ENCODE peak calls at places on chromosomes 2 and 18, in four cellular contexts. One of them, this sample, is unnamed.
A peak's percentile ranks its signal among the peaks of the same experiment; 100 is the strongest.

GRCh38 chr2:105873721-105874120 is 129.0 kb downstream of the NCK2 start:
- DNase-seq in prostate gland: no peak
- DNase-seq in breast epithelium: no peak
- DNase-seq in body of pancreas: no peak
- DNase-seq in this sample: no peak

GRCh38 chr2:9647884-9648283 is 17.1 kb upstream of the YWHAQ start:
- DNase-seq in breast epithelium: no peak
- DNase-seq in prostate gland: no peak
- DNase-seq in body of pancreas: no peak
- DNase-seq in this sample: no peak

GRCh38 chr2:134216152-134216829 is 37.6 kb upstream of the MGAT5 start:
- DNase-seq in body of pancreas: no peak
- DNase-seq in breast epithelium: no peak
- DNase-seq in prostate gland: no peak
- DNase-seq in this sample: no peak

GRCh38 chr2:22499082-22499844 is 885.7 kb upstream of the KLHL29 start:
- DNase-seq in breast epithelium: no peak
- DNase-seq in prostate gland: no peak
- DNase-seq in body of pancreas: no peak
- DNase-seq in this sample: no peak

GRCh38 chr2:151106805-151107490 is 154.7 kb downstream of the RBM43 start:
- DNase-seq in body of pancreas: no peak
- DNase-seq in prostate gland: no peak
- DNase-seq in breast epithelium: no peak
- DNase-seq in this sample: no peak

GRCh38 chr2:99404039-99404799 is 67.0 kb downstream of the EIF5B start:
- DNase-seq in breast epithelium: no peak
- DNase-seq in body of pancreas: no peak
- DNase-seq in prostate gland: peak; percentile 77
- DNase-seq in this sample: no peak

GRCh38 chr18:12092398-12093229 is 1.0 kb upstream of the ANKRD62 start:
- DNase-seq in prostate gland: no peak
- DNase-seq in breast epithelium: no peak
- DNase-seq in body of pancreas: peak; percentile 88
- DNase-seq in this sample: peak; percentile 28

GRCh38 chr2:23947350-23947749 is 7.1 kb downstream of the UBXN2A start:
- DNase-seq in breast epithelium: no peak
- DNase-seq in body of pancreas: no peak
- DNase-seq in prostate gland: no peak
- DNase-seq in this sample: no peak

GRCh38 chr2:232315049-232315922 is 63.3 kb upstream of the ALPP start:
- DNase-seq in breast epithelium: no peak
- DNase-seq in prostate gland: peak; percentile 72
- DNase-seq in body of pancreas: peak; percentile 24
- DNase-seq in this sample: no peak

DNA sequence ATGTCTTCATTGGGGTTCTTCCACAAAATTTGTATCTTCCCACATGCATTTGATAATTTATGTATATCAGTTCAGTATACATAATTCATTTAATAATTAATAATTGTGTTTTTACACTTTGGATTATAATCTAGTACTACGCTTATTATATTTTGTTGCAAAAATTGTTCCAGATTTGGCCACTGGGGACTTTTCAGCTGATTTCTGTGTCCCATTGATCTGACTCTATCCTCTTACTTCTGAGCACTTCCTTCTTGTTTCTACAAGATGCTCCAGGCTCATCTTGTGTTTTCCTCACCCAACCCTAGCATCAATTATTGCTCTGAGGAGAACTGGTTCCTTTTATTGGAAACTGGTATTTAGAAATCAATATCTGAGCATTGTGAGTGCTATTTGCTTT is 215.3 kb upstream of the CDH19 start:
- DNase-seq in prostate gland: no peak
- DNase-seq in body of pancreas: no peak
- DNase-seq in breast epithelium: no peak
- DNase-seq in this sample: no peak
- TF ChIP-seq POLR2A in prostate gland: no peak
- TF ChIP-seq POLR2A in body of pancreas: no peak
- TF ChIP-seq POLR2A in breast epithelium: no peak
- TF ChIP-seq POLR2A in this sample: no peak

DNA sequence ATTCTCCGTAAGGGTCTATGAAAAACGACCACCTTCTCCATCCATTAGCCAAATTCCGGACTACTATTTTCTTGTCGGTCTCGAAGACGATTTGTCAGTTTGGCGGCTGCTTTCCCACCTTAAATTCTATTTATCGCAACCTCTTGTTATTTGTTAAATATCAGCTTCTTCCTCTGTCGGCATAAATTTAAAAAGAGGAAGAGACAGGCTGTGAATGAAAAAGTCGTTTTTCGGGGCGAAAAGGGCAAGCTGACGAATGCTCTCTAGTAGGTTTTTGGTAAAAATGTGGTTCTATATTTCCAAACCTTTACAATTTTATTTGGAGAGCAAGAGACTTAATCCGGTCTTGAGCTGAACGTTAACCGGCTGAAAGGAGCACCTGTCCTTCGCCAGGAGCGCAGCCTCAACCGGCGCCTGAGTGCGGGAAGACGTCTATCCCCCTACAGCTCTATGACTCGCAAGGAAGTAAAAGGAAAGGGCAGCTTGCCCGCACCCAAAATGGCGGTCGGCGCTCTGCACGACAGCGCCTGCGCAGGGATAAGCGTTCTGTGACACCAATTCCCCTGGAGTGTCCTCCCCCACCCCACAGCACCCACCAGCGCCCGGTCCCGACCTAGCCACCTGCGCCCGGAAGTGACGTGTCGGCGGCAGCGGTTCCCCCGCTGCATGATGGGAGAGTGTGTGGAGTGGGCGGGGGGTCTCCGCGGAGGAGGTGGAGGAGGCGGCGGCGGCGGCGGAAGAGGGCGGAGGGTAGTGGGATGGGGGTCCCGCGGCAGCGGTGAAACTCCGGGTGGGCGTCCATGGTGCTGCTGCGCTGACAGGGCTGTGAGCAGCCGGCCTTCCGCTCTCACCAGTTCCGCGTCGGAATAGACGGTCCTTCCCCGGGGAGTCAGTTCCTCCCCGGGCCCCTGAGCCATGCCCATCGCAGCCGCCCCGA is at the start of gene AFTPH:
- DNase-seq in prostate gland: peak; percentile 99
- DNase-seq in body of pancreas: peak; percentile 99
- DNase-seq in breast epithelium: peak; percentile 99
- DNase-seq in this sample: peak; percentile 99
- TF ChIP-seq POLR2A in prostate gland: peak; percentile 92
- TF ChIP-seq POLR2A in body of pancreas: peak; percentile 95
- TF ChIP-seq POLR2A in breast epithelium: peak; percentile 91
- TF ChIP-seq POLR2A in this sample: peak; percentile 90

DNA sequence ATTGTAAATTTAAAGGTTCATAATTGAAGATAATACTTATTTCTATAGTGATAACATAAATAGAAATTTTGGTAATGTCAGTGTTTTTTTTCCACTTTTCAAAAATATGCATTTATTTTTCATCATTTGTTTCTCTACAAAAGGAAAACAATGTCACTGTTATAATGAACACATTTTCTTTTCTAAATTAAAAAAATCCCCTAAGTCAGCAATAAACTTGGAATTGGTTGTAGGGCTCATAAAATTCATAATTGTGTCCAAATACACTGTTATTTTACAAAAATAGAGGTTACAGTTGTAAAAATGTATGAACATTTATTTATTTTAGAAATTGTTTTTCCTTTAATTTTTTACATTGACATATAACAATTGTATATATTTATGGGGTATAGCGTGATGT is 26.4 kb upstream of the SERPINB12 start:
- DNase-seq in body of pancreas: no peak
- DNase-seq in breast epithelium: no peak
- DNase-seq in prostate gland: no peak
- DNase-seq in this sample: no peak
- TF ChIP-seq POLR2A in body of pancreas: no peak
- TF ChIP-seq POLR2A in breast epithelium: no peak
- TF ChIP-seq POLR2A in prostate gland: no peak
- TF ChIP-seq POLR2A in this sample: no peak

GRCh38 chr2:230412369-230412706 is 3.7 kb upstream of the SP100 start:
- DNase-seq in body of pancreas: no peak
- DNase-seq in breast epithelium: no peak
- DNase-seq in prostate gland: no peak
- DNase-seq in this sample: peak; percentile 58

GRCh38 chr2:230410263-230410662 is 5.7 kb upstream of the SP100 start:
- DNase-seq in prostate gland: no peak
- DNase-seq in body of pancreas: no peak
- DNase-seq in breast epithelium: no peak
- DNase-seq in this sample: no peak

GRCh38 chr2:230412846-230413245 is 3.2 kb upstream of the SP100 start:
- DNase-seq in body of pancreas: no peak
- DNase-seq in prostate gland: no peak
- DNase-seq in breast epithelium: no peak
- DNase-seq in this sample: no peak

GRCh38 chr2:230410861-230411464 is 5.0 kb upstream of the SP100 start:
- DNase-seq in prostate gland: no peak
- DNase-seq in breast epithelium: no peak
- DNase-seq in body of pancreas: no peak
- DNase-seq in this sample: peak; percentile 50

DNA sequence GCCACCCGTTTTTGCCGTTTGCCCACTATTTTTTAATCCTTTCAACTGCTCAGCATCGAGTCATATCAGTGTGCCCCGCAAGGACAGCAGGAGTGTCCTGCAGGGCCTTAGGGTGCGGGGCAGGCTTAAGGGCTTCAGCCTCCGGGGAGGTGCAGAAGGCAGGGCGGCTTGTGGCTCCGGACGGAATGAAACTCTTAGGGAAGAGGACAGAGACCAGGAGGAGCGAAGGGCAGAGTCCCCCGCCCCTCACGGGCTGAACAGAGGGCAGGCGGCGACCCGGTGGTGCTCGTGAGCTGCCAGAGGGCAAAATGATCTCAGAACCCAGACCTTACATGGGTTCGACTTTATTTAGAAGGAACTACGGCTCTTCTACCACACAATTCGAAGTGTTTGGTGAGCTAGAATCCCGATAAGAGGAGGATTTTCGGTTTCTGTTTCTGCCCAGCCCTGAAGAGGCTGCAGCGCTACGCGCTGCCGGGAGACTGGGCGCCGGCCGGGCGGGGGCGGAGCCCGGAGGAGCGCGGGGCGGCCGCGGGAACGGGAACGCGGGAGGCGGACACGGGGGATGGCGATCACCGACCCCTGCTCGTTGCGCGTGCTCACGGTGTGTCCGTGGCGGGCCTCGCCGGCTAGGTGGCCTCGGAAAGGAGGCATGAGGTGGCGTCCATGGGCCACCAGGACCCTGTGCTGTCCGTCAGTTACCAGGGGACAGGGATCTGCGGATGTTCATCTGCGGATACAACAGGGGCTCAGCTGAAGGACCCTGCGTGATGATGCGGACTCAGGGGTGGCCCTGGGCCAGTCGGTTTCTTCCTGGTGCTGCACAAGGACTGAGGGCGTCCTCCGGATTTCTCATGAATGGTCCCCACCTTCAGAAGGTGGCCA is 4.3 kb upstream of the SP100 start:
- DNase-seq in breast epithelium: peak; percentile 56
- DNase-seq in prostate gland: peak; percentile 48
- DNase-seq in body of pancreas: peak; percentile 62
- DNase-seq in this sample: peak; percentile 85
- TF ChIP-seq POLR2A in breast epithelium: no peak
- TF ChIP-seq POLR2A in prostate gland: peak; percentile 36
- TF ChIP-seq POLR2A in body of pancreas: peak; percentile 75
- TF ChIP-seq POLR2A in this sample: peak; percentile 88

DNA sequence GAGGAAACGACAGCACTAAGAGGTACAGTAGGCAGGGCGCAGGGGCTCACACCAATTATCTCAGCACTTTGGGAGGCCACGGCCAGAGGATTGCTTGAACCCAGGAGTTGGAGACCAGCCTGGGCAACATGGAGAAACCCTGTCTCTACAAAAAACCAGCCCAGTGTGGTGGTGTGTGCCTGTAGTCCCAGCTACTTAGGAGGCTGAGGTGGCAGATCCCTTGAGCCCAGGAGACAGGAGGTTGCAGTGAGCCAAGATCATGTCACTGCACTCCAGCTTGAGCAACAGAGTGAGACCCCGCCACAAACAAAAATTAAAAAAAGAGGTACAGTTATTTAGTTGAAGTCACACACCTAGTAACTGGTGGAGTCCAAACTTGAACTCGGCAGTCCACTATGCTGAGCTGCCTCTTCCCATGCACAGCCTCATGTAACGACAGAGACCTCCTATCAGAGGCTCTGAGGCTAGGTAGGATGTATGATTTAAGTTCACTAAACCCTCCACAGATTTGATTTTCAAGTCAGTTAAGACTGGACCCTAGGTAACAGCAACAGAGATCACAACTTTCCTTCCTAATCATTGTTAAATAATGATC is 8.7 kb downstream of the STK17B start:
- DNase-seq in body of pancreas: no peak
- DNase-seq in breast epithelium: no peak
- DNase-seq in prostate gland: no peak
- DNase-seq in this sample: no peak
- TF ChIP-seq POLR2A in body of pancreas: no peak
- TF ChIP-seq POLR2A in breast epithelium: no peak
- TF ChIP-seq POLR2A in prostate gland: no peak
- TF ChIP-seq POLR2A in this sample: no peak

GRCh38 chr2:74440378-74441110 is 1.2 kb downstream of the RTKN start:
- DNase-seq in body of pancreas: peak; percentile 91
- DNase-seq in breast epithelium: peak; percentile 78
- DNase-seq in prostate gland: peak; percentile 83
- DNase-seq in this sample: peak; percentile 42
- TF ChIP-seq POLR2A in body of pancreas: peak; percentile 80
- TF ChIP-seq POLR2A in breast epithelium: no peak
- TF ChIP-seq POLR2A in prostate gland: peak; percentile 64
- TF ChIP-seq POLR2A in this sample: no peak

DNA sequence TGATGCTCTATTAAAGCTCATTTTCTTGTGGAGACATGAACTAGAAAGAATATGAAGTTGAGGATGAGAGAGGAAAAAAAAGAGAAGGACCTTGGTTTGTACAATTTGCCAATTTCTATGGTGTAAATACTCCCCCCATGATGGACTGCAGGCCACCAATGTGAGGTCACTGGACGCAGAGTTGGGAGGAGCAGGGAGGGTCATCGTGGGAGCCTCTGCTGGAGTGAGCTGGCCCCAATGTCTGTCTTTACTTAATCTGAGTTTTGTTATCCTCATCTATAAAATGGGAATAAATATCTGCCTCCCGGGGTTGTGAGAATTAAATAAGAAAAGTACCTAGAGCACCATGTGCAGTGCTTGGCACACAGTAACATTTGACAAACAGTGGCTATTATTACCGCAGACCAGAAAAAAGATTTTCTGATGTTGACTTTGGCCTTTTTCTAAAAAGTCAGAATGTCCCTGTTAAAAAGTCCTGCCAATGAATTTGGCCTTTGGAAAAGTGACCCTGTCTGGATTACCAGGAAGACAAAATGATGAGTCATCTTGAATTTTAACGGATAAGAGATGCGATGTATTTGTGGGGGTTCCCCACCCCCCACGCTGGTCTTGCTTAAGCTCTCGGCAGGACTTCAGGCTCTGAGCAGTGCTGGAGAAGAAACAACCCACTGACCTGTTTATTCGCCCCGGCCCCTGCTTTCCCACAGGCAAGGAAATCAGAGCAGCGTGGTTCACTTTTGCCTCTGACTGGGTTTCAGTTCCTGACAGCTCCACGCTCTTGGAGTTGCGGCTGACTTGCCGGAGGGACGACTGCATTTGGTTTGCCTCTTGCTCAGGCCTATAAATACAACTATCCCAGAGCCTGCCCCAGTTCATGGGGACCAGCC is 50.3 kb upstream of the FOSL2 start:
- DNase-seq in prostate gland: peak; percentile 45
- DNase-seq in body of pancreas: peak; percentile 61
- DNase-seq in breast epithelium: no peak
- DNase-seq in this sample: no peak
- TF ChIP-seq POLR2A in prostate gland: no peak
- TF ChIP-seq POLR2A in body of pancreas: no peak
- TF ChIP-seq POLR2A in breast epithelium: no peak
- TF ChIP-seq POLR2A in this sample: no peak